ENCODE peak calls at places on chromosomes 3 and 15, in eight cellular contexts. One of them, this sample, is unnamed.

GRCh38 chr3:65485826-65486592 is 552.7 kb downstream of the MAGI1 start:
- DNase-seq in glomerular endothelial cell: no peak
- DNase-seq in ureter: no peak
- DNase-seq in HEK293T: no peak
- DNase-seq in AG08396: no peak
- DNase-seq in left lung: no peak
- DNase-seq in naive thymus-derived CD8-positive, alpha-beta T cell: no peak
- DNase-seq in HFF-Myc: no peak
- DNase-seq in this sample: no peak

GRCh38 chr3:30232142-30232541 is 374.3 kb upstream of the TGFBR2 start:
- DNase-seq in AG08396: peak
- DNase-seq in naive thymus-derived CD8-positive, alpha-beta T cell: no peak
- DNase-seq in HFF-Myc: peak
- DNase-seq in HEK293T: no peak
- DNase-seq in ureter: peak
- DNase-seq in left lung: no peak
- DNase-seq in glomerular endothelial cell: no peak
- DNase-seq in this sample: no peak

GRCh38 chr3:162740941-162741596 is 1244.5 kb downstream of the OTOL1 start:
- DNase-seq in naive thymus-derived CD8-positive, alpha-beta T cell: no peak
- DNase-seq in left lung: no peak
- DNase-seq in HFF-Myc: no peak
- DNase-seq in HEK293T: no peak
- DNase-seq in glomerular endothelial cell: no peak
- DNase-seq in ureter: no peak
- DNase-seq in AG08396: no peak
- DNase-seq in this sample: no peak

GRCh38 chr3:55555866-55556621 is 68.9 kb upstream of the WNT5A start:
- DNase-seq in HFF-Myc: no peak
- DNase-seq in ureter: no peak
- DNase-seq in AG08396: no peak
- DNase-seq in HEK293T: no peak
- DNase-seq in left lung: no peak
- DNase-seq in glomerular endothelial cell: no peak
- DNase-seq in naive thymus-derived CD8-positive, alpha-beta T cell: no peak
- DNase-seq in this sample: no peak

GRCh38 chr15:56149071-56149470 is 94.6 kb downstream of the RFX7 start:
- DNase-seq in glomerular endothelial cell: no peak
- DNase-seq in ureter: no peak
- DNase-seq in AG08396: peak
- DNase-seq in HEK293T: no peak
- DNase-seq in naive thymus-derived CD8-positive, alpha-beta T cell: no peak
- DNase-seq in HFF-Myc: no peak
- DNase-seq in left lung: no peak
- DNase-seq in this sample: no peak

GRCh38 chr15:83446904-83447708 is at the start of gene SH3GL3:
- DNase-seq in naive thymus-derived CD8-positive, alpha-beta T cell: peak
- DNase-seq in AG08396: peak
- DNase-seq in ureter: peak
- DNase-seq in glomerular endothelial cell: peak
- DNase-seq in HFF-Myc: no peak
- DNase-seq in HEK293T: peak
- DNase-seq in left lung: peak
- DNase-seq in this sample: peak

GRCh38 chr3:124797426-124797945 is 67.2 kb downstream of the UMPS start:
- DNase-seq in ureter: no peak
- DNase-seq in AG08396: no peak
- DNase-seq in glomerular endothelial cell: no peak
- DNase-seq in HFF-Myc: no peak
- DNase-seq in left lung: no peak
- DNase-seq in HEK293T: no peak
- DNase-seq in naive thymus-derived CD8-positive, alpha-beta T cell: no peak
- DNase-seq in this sample: no peak

GRCh38 chr3:66800941-66801545 is 197.1 kb upstream of the KBTBD8 start:
- DNase-seq in AG08396: no peak
- DNase-seq in HEK293T: no peak
- DNase-seq in glomerular endothelial cell: no peak
- DNase-seq in HFF-Myc: no peak
- DNase-seq in left lung: no peak
- DNase-seq in ureter: no peak
- DNase-seq in naive thymus-derived CD8-positive, alpha-beta T cell: no peak
- DNase-seq in this sample: no peak

GRCh38 chr3:120615863-120616599 is 19.9 kb downstream of the NDUFB4 start:
- DNase-seq in left lung: no peak
- DNase-seq in HFF-Myc: peak
- DNase-seq in naive thymus-derived CD8-positive, alpha-beta T cell: no peak
- DNase-seq in HEK293T: no peak
- DNase-seq in ureter: no peak
- DNase-seq in glomerular endothelial cell: peak
- DNase-seq in AG08396: no peak
- DNase-seq in this sample: no peak

GRCh38 chr3:111636506-111636905 is 41.4 kb upstream of the ZBED2 start:
- DNase-seq in ureter: no peak
- DNase-seq in naive thymus-derived CD8-positive, alpha-beta T cell: no peak
- DNase-seq in AG08396: no peak
- DNase-seq in glomerular endothelial cell: no peak
- DNase-seq in HEK293T: no peak
- DNase-seq in HFF-Myc: no peak
- DNase-seq in left lung: no peak
- DNase-seq in this sample: no peak

GRCh38 chr3:172522871-172523818 is at the start of gene TNFSF10:
- DNase-seq in glomerular endothelial cell: no peak
- DNase-seq in ureter: peak
- DNase-seq in left lung: peak
- DNase-seq in naive thymus-derived CD8-positive, alpha-beta T cell: peak
- DNase-seq in HFF-Myc: no peak
- DNase-seq in HEK293T: no peak
- DNase-seq in AG08396: peak
- DNase-seq in this sample: peak

GRCh38 chr15:65841121-65841930 is 28.0 kb upstream of the RAB11A start:
- DNase-seq in glomerular endothelial cell: no peak
- DNase-seq in HEK293T: no peak
- DNase-seq in naive thymus-derived CD8-positive, alpha-beta T cell: no peak
- DNase-seq in left lung: no peak
- DNase-seq in ureter: no peak
- DNase-seq in AG08396: no peak
- DNase-seq in HFF-Myc: no peak
- DNase-seq in this sample: no peak

GRCh38 chr3:108569336-108569735 is 19.9 kb downstream of the CIP2A start:
- DNase-seq in HFF-Myc: no peak
- DNase-seq in naive thymus-derived CD8-positive, alpha-beta T cell: no peak
- DNase-seq in AG08396: no peak
- DNase-seq in glomerular endothelial cell: no peak
- DNase-seq in HEK293T: no peak
- DNase-seq in left lung: no peak
- DNase-seq in ureter: no peak
- DNase-seq in this sample: no peak

GRCh38 chr15:40034186-40034946 is 4.6 kb downstream of the SRP14 start:
- DNase-seq in left lung: no peak
- DNase-seq in naive thymus-derived CD8-positive, alpha-beta T cell: no peak
- DNase-seq in glomerular endothelial cell: no peak
- DNase-seq in HFF-Myc: no peak
- DNase-seq in ureter: no peak
- DNase-seq in AG08396: no peak
- DNase-seq in HEK293T: no peak
- DNase-seq in this sample: no peak

GRCh38 chr3:134092231-134092701 is 62.5 kb upstream of the SLCO2A1 start:
- DNase-seq in AG08396: no peak
- DNase-seq in left lung: no peak
- DNase-seq in HEK293T: peak
- DNase-seq in HFF-Myc: no peak
- DNase-seq in ureter: no peak
- DNase-seq in glomerular endothelial cell: no peak
- DNase-seq in naive thymus-derived CD8-positive, alpha-beta T cell: no peak
- DNase-seq in this sample: no peak

GRCh38 chr3:113439576-113439975 is 1.7 kb downstream of the CFAP44 start:
- DNase-seq in glomerular endothelial cell: no peak
- DNase-seq in ureter: no peak
- DNase-seq in HEK293T: no peak
- DNase-seq in AG08396: no peak
- DNase-seq in naive thymus-derived CD8-positive, alpha-beta T cell: no peak
- DNase-seq in HFF-Myc: no peak
- DNase-seq in left lung: no peak
- DNase-seq in this sample: no peak

GRCh38 chr3:112111785-112112402 is 21.2 kb downstream of the GCSAM start:
- DNase-seq in left lung: no peak
- DNase-seq in ureter: peak
- DNase-seq in HEK293T: peak
- DNase-seq in glomerular endothelial cell: peak
- DNase-seq in naive thymus-derived CD8-positive, alpha-beta T cell: peak
- DNase-seq in AG08396: peak
- DNase-seq in HFF-Myc: peak
- DNase-seq in this sample: peak

GRCh38 chr3:168094580-168094876 is 1.2 kb downstream of the GOLIM4 start:
- DNase-seq in left lung: peak
- DNase-seq in glomerular endothelial cell: no peak
- DNase-seq in AG08396: no peak
- DNase-seq in naive thymus-derived CD8-positive, alpha-beta T cell: no peak
- DNase-seq in HFF-Myc: no peak
- DNase-seq in HEK293T: no peak
- DNase-seq in ureter: no peak
- DNase-seq in this sample: no peak

GRCh38 chr15:32867313-32867626 is 149.5 kb downstream of the GREM1 start:
- DNase-seq in naive thymus-derived CD8-positive, alpha-beta T cell: no peak
- DNase-seq in left lung: no peak
- DNase-seq in HFF-Myc: no peak
- DNase-seq in glomerular endothelial cell: no peak
- DNase-seq in AG08396: no peak
- DNase-seq in ureter: no peak
- DNase-seq in HEK293T: no peak
- DNase-seq in this sample: no peak

GRCh38 chr15:78396186-78396814 is 41.7 kb upstream of the IREB2 start:
- DNase-seq in glomerular endothelial cell: no peak
- DNase-seq in HEK293T: no peak
- DNase-seq in naive thymus-derived CD8-positive, alpha-beta T cell: no peak
- DNase-seq in ureter: no peak
- DNase-seq in left lung: no peak
- DNase-seq in AG08396: no peak
- DNase-seq in HFF-Myc: no peak
- DNase-seq in this sample: no peak

GRCh38 chr3:38005076-38006020 is 14.8 kb downstream of the VILL start:
- DNase-seq in AG08396: no peak
- DNase-seq in left lung: no peak
- DNase-seq in HEK293T: no peak
- DNase-seq in naive thymus-derived CD8-positive, alpha-beta T cell: no peak
- DNase-seq in HFF-Myc: no peak
- DNase-seq in glomerular endothelial cell: no peak
- DNase-seq in ureter: no peak
- DNase-seq in this sample: peak

GRCh38 chr15:33675246-33675645 is 293.1 kb upstream of the CHRM5 start:
- DNase-seq in naive thymus-derived CD8-positive, alpha-beta T cell: no peak
- DNase-seq in ureter: no peak
- DNase-seq in AG08396: no peak
- DNase-seq in HFF-Myc: peak
- DNase-seq in HEK293T: peak
- DNase-seq in glomerular endothelial cell: no peak
- DNase-seq in left lung: no peak
- DNase-seq in this sample: no peak

GRCh38 chr3:149352556-149352955 is 19.1 kb upstream of the TM4SF18 start:
- DNase-seq in ureter: peak
- DNase-seq in HFF-Myc: no peak
- DNase-seq in HEK293T: peak
- DNase-seq in left lung: peak
- DNase-seq in naive thymus-derived CD8-positive, alpha-beta T cell: no peak
- DNase-seq in glomerular endothelial cell: no peak
- DNase-seq in AG08396: peak
- DNase-seq in this sample: peak

GRCh38 chr3:187906416-187906815 is 161.1 kb upstream of the BCL6 start:
- DNase-seq in HEK293T: no peak
- DNase-seq in AG08396: no peak
- DNase-seq in ureter: no peak
- DNase-seq in naive thymus-derived CD8-positive, alpha-beta T cell: no peak
- DNase-seq in HFF-Myc: no peak
- DNase-seq in glomerular endothelial cell: no peak
- DNase-seq in left lung: no peak
- DNase-seq in this sample: no peak

GRCh38 chr3:151709847-151710246 is 23.9 kb upstream of the AADACL2 start:
- DNase-seq in HEK293T: no peak
- DNase-seq in left lung: no peak
- DNase-seq in glomerular endothelial cell: no peak
- DNase-seq in AG08396: peak
- DNase-seq in ureter: no peak
- DNase-seq in naive thymus-derived CD8-positive, alpha-beta T cell: no peak
- DNase-seq in HFF-Myc: no peak
- DNase-seq in this sample: no peak

GRCh38 chr15:60780147-60780546 is 301.2 kb upstream of the ICE2 start:
- DNase-seq in ureter: no peak
- DNase-seq in glomerular endothelial cell: no peak
- DNase-seq in HFF-Myc: no peak
- DNase-seq in left lung: no peak
- DNase-seq in HEK293T: no peak
- DNase-seq in naive thymus-derived CD8-positive, alpha-beta T cell: no peak
- DNase-seq in AG08396: no peak
- DNase-seq in this sample: no peak

GRCh38 chr3:36868614-36869436 is 76.0 kb downstream of the TRANK1 start:
- DNase-seq in left lung: no peak
- DNase-seq in HEK293T: peak
- DNase-seq in ureter: peak
- DNase-seq in AG08396: peak
- DNase-seq in glomerular endothelial cell: peak
- DNase-seq in HFF-Myc: peak
- DNase-seq in naive thymus-derived CD8-positive, alpha-beta T cell: peak
- DNase-seq in this sample: peak

GRCh38 chr15:92650256-92650655 is 5.3 kb downstream of the FAM174B start:
- DNase-seq in left lung: no peak
- DNase-seq in ureter: no peak
- DNase-seq in glomerular endothelial cell: no peak
- DNase-seq in HFF-Myc: no peak
- DNase-seq in naive thymus-derived CD8-positive, alpha-beta T cell: no peak
- DNase-seq in HEK293T: no peak
- DNase-seq in AG08396: no peak
- DNase-seq in this sample: no peak

GRCh38 chr3:52004158-52004787 is 8.6 kb upstream of the RPL29 start:
- DNase-seq in ureter: no peak
- DNase-seq in AG08396: peak
- DNase-seq in HEK293T: peak
- DNase-seq in left lung: peak
- DNase-seq in naive thymus-derived CD8-positive, alpha-beta T cell: no peak
- DNase-seq in HFF-Myc: no peak
- DNase-seq in glomerular endothelial cell: no peak
- DNase-seq in this sample: no peak

GRCh38 chr3:101999177-101999778 is 150.0 kb downstream of the NFKBIZ start:
- DNase-seq in ureter: no peak
- DNase-seq in AG08396: no peak
- DNase-seq in glomerular endothelial cell: no peak
- DNase-seq in left lung: no peak
- DNase-seq in naive thymus-derived CD8-positive, alpha-beta T cell: no peak
- DNase-seq in HEK293T: no peak
- DNase-seq in HFF-Myc: no peak
- DNase-seq in this sample: no peak

GRCh38 chr3:153599685-153600084 is 437.7 kb downstream of the RAP2B start:
- DNase-seq in left lung: no peak
- DNase-seq in HEK293T: no peak
- DNase-seq in glomerular endothelial cell: no peak
- DNase-seq in naive thymus-derived CD8-positive, alpha-beta T cell: no peak
- DNase-seq in ureter: no peak
- DNase-seq in AG08396: peak
- DNase-seq in HFF-Myc: peak
- DNase-seq in this sample: no peak